ENCODE peak calls at places on chromosomes 2 and 18, in ten cellular contexts. O, R, W, C, J, E, N, Y, U and A are unnamed samples.

GRCh38 chr2:221289846-221290245 is 282.3 kb downstream of the EPHA4 start:
- DNase-seq in O (no peak), R (no peak), W (no peak), C (no peak), J (no peak), E (no peak), N (no peak), Y (no peak), U (no peak), A (no peak)

GRCh38 chr2:158718851-158719250 is 76.3 kb upstream of the DAPL1 start:
- DNase-seq in O (no peak), R (no peak), W (no peak), C (no peak), J (no peak), E (no peak), N (no peak), Y (no peak), U (no peak), A (peak)

GRCh38 chr2:174492963-174493431 is 6.2 kb upstream of the GPR155 start:
- DNase-seq in O (peak), R (no peak), W (no peak), C (peak), J (no peak), E (no peak), N (peak), Y (no peak), U (no peak), A (peak)

GRCh38 chr2:86648696-86649095 is 25.0 kb upstream of the RNF103 start:
- DNase-seq in O (no peak), R (no peak), W (no peak), C (no peak), J (no peak), E (no peak), N (no peak), Y (no peak), U (no peak), A (no peak)

GRCh38 chr2:181140414-181140813 is 160.0 kb downstream of the UBE2E3 start:
- DNase-seq in O (no peak), R (no peak), W (no peak), C (no peak), J (no peak), E (peak), N (no peak), Y (no peak), U (peak), A (peak)

GRCh38 chr18:23998811-23999210 is 15.7 kb upstream of the TTC39C start:
- DNase-seq in O (no peak), R (no peak), W (peak), C (no peak), J (peak), E (no peak), N (no peak), Y (no peak), U (no peak), A (no peak)

GRCh38 chr2:10091182-10091932 is 11.1 kb upstream of the CYS1 start:
- DNase-seq in O (peak), R (no peak), W (no peak), C (no peak), J (no peak), E (no peak), N (no peak), Y (peak), U (no peak), A (peak)

GRCh38 chr2:207432471-207432870 is 97.3 kb upstream of the CREB1 start:
- DNase-seq in O (no peak), R (peak), W (no peak), C (no peak), J (no peak), E (no peak), N (no peak), Y (no peak), U (peak), A (no peak)

GRCh38 chr18:78699516-78699915 is 280.1 kb upstream of the SALL3 start:
- DNase-seq in O (no peak), R (no peak), W (no peak), C (no peak), J (no peak), E (no peak), N (no peak), Y (no peak), U (no peak), A (no peak)

GRCh38 chr2:37870829-37871228 is 54.3 kb upstream of the RMDN2 start:
- DNase-seq in O (no peak), R (no peak), W (no peak), C (no peak), J (no peak), E (no peak), N (no peak), Y (no peak), U (peak), A (no peak)

GRCh38 chr2:174522553-174522952 is 35.7 kb upstream of the GPR155 start:
- DNase-seq in O (no peak), R (no peak), W (no peak), C (no peak), J (no peak), E (no peak), N (no peak), Y (no peak), U (peak), A (peak)

GRCh38 chr2:159013103-159013502 is 44.7 kb downstream of the TANC1 start:
- DNase-seq in O (no peak), R (no peak), W (no peak), C (no peak), J (no peak), E (no peak), N (no peak), Y (no peak), U (no peak), A (no peak)

GRCh38 chr2:30662268-30663131 is 144.7 kb downstream of the CAPN13 start:
- DNase-seq in O (no peak), R (no peak), W (no peak), C (no peak), J (peak), E (no peak), N (no peak), Y (no peak), U (peak), A (peak)

GRCh38 chr18:9708057-9708881 is at the start of gene RAB31:
- DNase-seq in O (peak), R (no peak), W (peak), C (no peak), J (peak), E (peak), N (peak), Y (peak), U (peak), A (peak)

GRCh38 chr18:9683418-9684396 is 24.4 kb upstream of the RAB31 start:
- DNase-seq in O (no peak), R (no peak), W (no peak), C (no peak), J (no peak), E (no peak), N (no peak), Y (no peak), U (peak), A (peak)

GRCh38 chr2:198700330-198700729 is 757.4 kb downstream of the SATB2 start:
- DNase-seq in O (no peak), R (no peak), W (peak), C (no peak), J (peak), E (no peak), N (no peak), Y (no peak), U (no peak), A (no peak)

GRCh38 chr18:22703883-22704626 is 229.1 kb upstream of the RBBP8 start:
- DNase-seq in O (peak), R (no peak), W (peak), C (no peak), J (no peak), E (no peak), N (no peak), Y (no peak), U (peak), A (peak)

GRCh38 chr18:28584726-28585125 is 407.8 kb upstream of the CDH2 start:
- DNase-seq in O (no peak), R (peak), W (no peak), C (no peak), J (no peak), E (no peak), N (no peak), Y (no peak), U (peak), A (no peak)

GRCh38 chr2:7525746-7526145 is 608.5 kb downstream of the RNF144A start:
- DNase-seq in O (no peak), R (no peak), W (no peak), C (no peak), J (no peak), E (no peak), N (no peak), Y (no peak), U (no peak), A (no peak)